ENCODE peak calls at places on chromosomes 7 and 10, in ten cellular contexts. K is tibial artery; X is adipocyte; V is left ventricle myocardium inferior; O is heart right ventricle; N is kidney; U is PC-9; D is prostate gland; H is body of pancreas; B is CD8-positive, alpha-beta memory T cell. I is an unnamed sample. For H3K9me3, the result is how much of the 10 kb centered on the place peaks cover.

GRCh38 chr7:130901209-130901783 is 167.3 kb upstream of the KLF14 start:
- DNase-seq in U (no peak), V (peak), N (peak), B (no peak), H (peak), X (peak), K (no peak), O (peak), D (peak), I (no peak)

GRCh38 chr7:126940723-126941307 is 311.9 kb downstream of the GRM8 start:
- DNase-seq in D (no peak), N (no peak), H (peak), V (no peak), K (no peak), O (no peak), U (no peak), B (no peak), X (no peak), I (no peak)

GRCh38 chr7:3301831-3302618 is 973 bp downstream of the SDK1 start:
- DNase-seq in H (no peak), D (peak), V (no peak), X (peak), K (peak), U (no peak), B (peak), N (no peak), O (peak), I (peak)

GRCh38 chr10:13614530-13615332 is 28.0 kb downstream of the PRPF18 start:
- DNase-seq in D (peak), N (no peak), V (no peak), X (peak), K (peak), O (no peak), U (peak), H (peak), B (no peak), I (no peak)

GRCh38 chr10:11326919-11327318 is 284.5 kb downstream of the USP6NL start:
- DNase-seq in U (no peak), D (no peak), O (no peak), H (no peak), B (no peak), X (no peak), V (no peak), K (no peak), N (no peak), I (no peak)

GRCh38 chr7:151247016-151247580 is 1.4 kb downstream of the SMARCD3 start:
- DNase-seq in O (no peak), V (no peak), H (no peak), U (no peak), N (peak), D (no peak), B (no peak), X (peak), K (no peak), I (no peak)

GRCh38 chr7:39712746-39713145 is 89.4 kb downstream of the RALA start:
- DNase-seq in B (no peak), N (no peak), H (no peak), U (no peak), K (no peak), V (no peak), O (no peak), X (no peak), D (no peak), I (no peak)

GRCh38 chr10:113961261-113961938 is 82.3 kb upstream of the ADRB1 start:
- DNase-seq in X (no peak), D (no peak), V (no peak), B (peak), H (no peak), O (no peak), K (no peak), N (no peak), U (no peak), I (no peak)

GRCh38 chr10:68367121-68367520 is 34.4 kb upstream of the PBLD start:
- DNase-seq in B (no peak), N (no peak), V (no peak), D (no peak), H (no peak), U (no peak), X (no peak), K (no peak), O (no peak), I (no peak)

GRCh38 chr10:86945361-86946214 is 11.8 kb downstream of the MMRN2 start:
- DNase-seq in X (no peak), U (no peak), O (peak), B (no peak), H (no peak), V (peak), K (peak), N (peak), D (no peak), I (no peak)

GRCh38 chr7:130831817-130832481 is 97.9 kb upstream of the KLF14 start:
- DNase-seq in K (no peak), O (no peak), X (peak), H (no peak), B (peak), N (no peak), U (no peak), D (no peak), V (no peak), I (no peak)

GRCh38 chr7:47588704-47589225 is 6.9 kb upstream of the TNS3 start:
- DNase-seq in U (no peak), O (no peak), X (no peak), N (no peak), D (no peak), H (no peak), K (no peak), V (no peak), B (no peak), I (no peak)

GRCh38 chr10:12945709-12946359 is 55.7 kb downstream of the CCDC3 start:
- DNase-seq in B (no peak), D (no peak), V (no peak), K (no peak), U (no peak), O (no peak), N (no peak), X (no peak), H (no peak), I (no peak)

GRCh38 chr7:147570390-147570789 is 1020.2 kb upstream of the C7orf33 start:
- DNase-seq in V (no peak), N (no peak), D (no peak), X (no peak), U (no peak), B (no peak), H (no peak), K (no peak), O (no peak), I (no peak)

GRCh38 chr7:117791877-117792780 is 81.1 kb downstream of the CTTNBP2 start:
- DNase-seq in U (no peak), O (no peak), D (no peak), N (no peak), X (no peak), H (no peak), K (no peak), B (no peak), V (no peak), I (no peak)

GRCh38 chr7:32163141-32163806 is 93.1 kb upstream of the PDE1C start:
- DNase-seq in D (no peak), O (peak), X (peak), H (peak), K (peak), U (peak), N (no peak), V (peak), B (no peak), I (no peak)

GRCh38 chr7:64131696-64132095 is 75.3 kb upstream of the ZNF735 start:
- DNase-seq in K (no peak), O (no peak), B (no peak), H (no peak), V (no peak), U (no peak), N (no peak), D (no peak), X (no peak), I (no peak)
- H3K9me3 ChIP-seq in K (under half), O (under half), B (under half), H (under half), V (half or more), U (under half), N (under half), D (under half), X (under half), I (half or more)

GRCh38 chr7:72112530-72112929 is 299.6 kb downstream of the CALN1 start:
- DNase-seq in H (no peak), X (no peak), V (no peak), N (no peak), B (no peak), O (no peak), K (no peak), U (no peak), D (no peak), I (no peak)

GRCh38 chr7:72112992-72113391 is 299.1 kb downstream of the CALN1 start:
- DNase-seq in N (no peak), H (no peak), K (no peak), X (no peak), O (no peak), D (no peak), B (no peak), V (no peak), U (no peak), I (no peak)

GRCh38 chr7:72109566-72109965 is 302.6 kb downstream of the CALN1 start:
- DNase-seq in X (no peak), H (no peak), U (no peak), B (no peak), N (no peak), K (no peak), O (no peak), V (no peak), D (no peak), I (no peak)

GRCh38 chr7:72118366-72118765 is 293.8 kb downstream of the CALN1 start:
- DNase-seq in D (no peak), X (no peak), V (no peak), N (no peak), B (no peak), H (no peak), O (no peak), U (no peak), K (no peak), I (no peak)

DNA sequence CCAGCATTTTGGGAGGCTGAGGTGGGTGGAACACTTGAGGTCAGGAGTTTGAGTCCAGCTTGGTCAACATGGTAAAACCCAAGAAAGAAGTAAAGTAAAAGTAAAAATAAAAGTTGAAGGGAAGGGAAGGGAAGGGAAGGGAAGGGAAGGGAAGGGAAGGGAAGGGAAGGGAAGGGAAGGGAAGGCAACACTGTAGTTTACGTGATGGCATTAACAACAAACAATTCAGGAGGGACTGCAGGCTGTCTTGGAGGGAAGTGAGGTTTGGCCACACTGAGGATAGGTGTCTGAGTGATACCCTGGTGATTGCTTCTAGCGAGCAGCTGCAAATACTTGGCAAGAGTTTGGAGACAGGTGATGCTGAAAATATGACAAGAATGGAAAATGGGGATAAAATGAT is 298.0 kb downstream of the CALN1 start:
- DNase-seq in O (no peak), K (no peak), H (no peak), N (no peak), U (no peak), D (no peak), V (no peak), B (no peak), X (no peak), I (no peak)
- H3K9me3 ChIP-seq in O (under half), K (under half), H (under half), N (under half), U (under half), D (under half), V (under half), B (under half), X (under half), I (under half)

GRCh38 chr7:158272509-158273137 is 315.0 kb downstream of the PTPRN2 start:
- DNase-seq in O (no peak), K (peak), N (no peak), V (no peak), X (no peak), B (no peak), U (no peak), H (peak), D (no peak), I (peak)

GRCh38 chr7:158270856-158271413 is 316.7 kb downstream of the PTPRN2 start:
- DNase-seq in H (peak), X (no peak), K (peak), N (peak), U (no peak), B (no peak), D (no peak), O (no peak), V (no peak), I (peak)

GRCh38 chr7:158273138-158273651 is 314.4 kb downstream of the PTPRN2 start:
- DNase-seq in D (no peak), O (no peak), V (no peak), U (no peak), X (no peak), N (no peak), H (peak), B (no peak), K (peak), I (peak)

GRCh38 chr7:158271646-158272045 is 316.0 kb downstream of the PTPRN2 start:
- DNase-seq in U (no peak), N (no peak), O (no peak), B (no peak), D (no peak), K (no peak), X (no peak), H (no peak), V (no peak), I (peak)

DNA sequence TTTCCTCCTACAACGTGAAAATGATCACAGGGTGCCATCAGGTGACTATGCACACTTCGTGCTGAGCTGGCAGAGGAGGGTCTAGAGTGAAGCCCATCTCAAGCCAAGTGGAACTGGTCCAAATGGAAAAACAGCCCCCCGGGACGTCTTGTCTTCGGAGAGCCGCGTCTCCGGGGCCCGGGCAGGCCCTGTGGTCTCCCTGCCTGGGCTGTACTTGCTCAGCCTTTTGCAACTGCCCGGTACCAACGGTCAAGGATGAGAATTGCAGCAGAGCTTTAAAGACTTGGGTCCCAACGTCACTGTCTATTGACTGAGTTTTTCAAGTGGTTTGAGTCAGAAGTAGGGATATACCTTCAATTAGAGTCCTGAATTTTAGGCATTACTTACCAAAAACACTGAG is 315.5 kb downstream of the PTPRN2 start:
- DNase-seq in N (no peak), K (peak), B (no peak), O (no peak), X (no peak), U (no peak), D (no peak), H (peak), V (no peak), I (peak)
- H3K9me3 ChIP-seq in N (under half), K (under half), B (under half), O (under half), X (under half), U (under half), D (under half), H (under half), V (under half), I (under half)

GRCh38 chr10:18563003-18563726 is 88.2 kb downstream of the NSUN6 start:
- DNase-seq in H (no peak), N (no peak), U (no peak), O (no peak), K (no peak), V (no peak), B (no peak), D (no peak), X (no peak), I (no peak)
- H3K9me3 ChIP-seq in H (under half), N (under half), U (under half), O (under half), K (under half), V (half or more), B (under half), D (under half), X (under half), I (half or more)

GRCh38 chr7:63057265-63057664 is 941.4 kb upstream of the ZNF722 start:
- DNase-seq in K (peak), X (no peak), U (no peak), D (no peak), B (no peak), N (no peak), H (no peak), V (no peak), O (no peak), I (no peak)
- H3K9me3 ChIP-seq in K (under half), X (under half), U (under half), D (under half), B (under half), N (under half), H (under half), V (half or more), O (under half), I (half or more)

GRCh38 chr7:35012155-35012554 is 25.1 kb downstream of the DPY19L1 start:
- DNase-seq in O (no peak), N (no peak), U (no peak), B (no peak), V (no peak), H (no peak), K (no peak), D (no peak), X (no peak), I (no peak)
- H3K9me3 ChIP-seq in O (under half), N (under half), U (under half), B (under half), V (under half), H (under half), K (under half), D (under half), X (under half), I (under half)

GRCh38 chr10:1379601-1380000 is 323.4 kb downstream of the WDR37 start:
- DNase-seq in H (peak), D (no peak), K (peak), O (no peak), U (no peak), B (no peak), N (no peak), V (no peak), X (no peak), I (no peak)
- H3K9me3 ChIP-seq in H (under half), D (under half), K (under half), O (under half), U (under half), B (under half), N (under half), V (under half), X (under half), I (under half)

GRCh38 chr7:9958461-9958860 is 1015.2 kb upstream of the PHF14 start:
- DNase-seq in X (no peak), H (no peak), K (no peak), U (no peak), B (no peak), D (no peak), V (no peak), N (no peak), O (no peak), I (no peak)

DNA sequence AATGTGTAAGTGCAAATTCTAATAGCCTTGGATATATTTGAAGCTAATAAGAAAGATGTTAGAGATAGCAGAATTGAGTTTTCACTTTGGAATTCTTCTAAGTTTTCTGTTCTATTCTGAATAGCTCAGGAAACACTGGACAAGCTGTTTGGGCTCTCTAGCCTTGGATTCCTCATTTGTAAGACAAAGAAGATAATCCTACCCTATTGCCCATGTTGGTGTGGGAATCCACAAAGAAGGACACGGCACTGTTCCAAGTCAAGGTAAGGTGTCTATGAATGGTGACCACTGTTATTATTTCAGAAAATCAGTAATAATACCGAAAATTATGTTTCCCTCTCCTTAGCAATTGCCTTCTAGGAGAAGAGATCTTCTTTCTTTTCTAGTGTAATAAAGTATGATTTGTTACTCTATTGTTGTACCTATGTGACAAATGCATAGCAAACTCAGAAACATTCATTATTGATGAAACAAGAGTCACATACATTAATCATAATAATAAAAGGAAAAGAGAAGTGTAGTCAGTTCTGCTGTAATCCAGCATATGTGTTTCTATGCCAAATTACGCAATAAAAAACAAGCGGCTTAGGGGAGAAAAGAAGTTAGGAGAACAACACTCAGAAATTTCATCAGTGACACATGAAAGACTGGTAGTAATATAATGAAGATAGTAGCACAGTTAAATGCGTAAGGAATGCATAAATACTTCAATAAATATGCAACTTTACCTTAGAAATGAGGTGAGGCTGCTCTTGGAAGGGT is 1012.3 kb upstream of the PHF14 start:
- DNase-seq in K (no peak), D (no peak), X (no peak), B (no peak), V (no peak), U (no peak), N (no peak), O (no peak), H (no peak), I (no peak)
- H3K9me3 ChIP-seq in K (under half), D (under half), X (under half), B (under half), V (under half), U (under half), N (under half), O (under half), H (under half), I (under half)

DNA sequence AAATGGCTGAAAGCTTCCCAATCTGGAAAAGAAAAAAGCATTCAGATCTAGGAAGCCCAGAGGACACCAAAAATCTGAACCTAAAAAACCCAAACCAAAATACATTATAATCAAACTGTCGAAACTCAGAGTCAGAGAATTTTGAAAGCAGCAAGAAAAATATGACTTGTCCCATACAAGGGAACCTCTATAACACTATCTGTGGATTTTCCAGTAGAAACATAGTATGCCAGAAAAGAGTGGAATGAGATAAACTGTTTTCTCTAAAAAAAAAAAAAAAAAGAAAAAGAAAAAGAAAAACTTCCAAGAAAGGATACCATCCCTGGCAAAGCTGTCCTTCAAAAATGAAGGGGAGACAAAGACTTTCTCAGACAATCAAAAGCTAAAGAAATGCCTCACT is 179.0 kb downstream of the POM121L12 start:
- DNase-seq in N (no peak), O (no peak), X (no peak), D (no peak), U (no peak), B (no peak), V (no peak), K (no peak), H (no peak), I (no peak)
- H3K9me3 ChIP-seq in N (under half), O (under half), X (under half), D (under half), U (under half), B (under half), V (half or more), K (under half), H (under half), I (half or more)

GRCh38 chr7:64099656-64100531 is 54.7 kb downstream of the ZNF727 start:
- DNase-seq in K (peak), H (no peak), V (no peak), D (no peak), U (no peak), B (no peak), N (no peak), O (no peak), X (no peak), I (peak)

GRCh38 chr7:64102656-64103400 is 57.6 kb downstream of the ZNF727 start:
- DNase-seq in X (no peak), U (no peak), H (no peak), O (no peak), D (no peak), N (no peak), V (no peak), B (no peak), K (peak), I (peak)

GRCh38 chr7:64101943-64102655 is 56.9 kb downstream of the ZNF727 start:
- DNase-seq in U (no peak), B (no peak), D (no peak), K (peak), H (no peak), X (no peak), V (no peak), N (no peak), O (no peak), I (no peak)

GRCh38 chr7:64101126-64101942 is 56.1 kb downstream of the ZNF727 start:
- DNase-seq in N (no peak), D (no peak), V (no peak), U (no peak), X (no peak), O (no peak), B (no peak), H (no peak), K (peak), I (no peak)
- H3K9me3 ChIP-seq in N (under half), D (under half), V (under half), U (under half), X (under half), O (under half), B (under half), H (under half), K (under half), I (under half)

I was measured in spleen.